ENCODE peak calls at places on chromosomes 3 and 15, in nine cellular contexts. Y is lower lobe of right lung; U is bronchial epithelial cell; P is suprapubic skin; X is CD8-positive, alpha-beta memory T cell; I is endodermal cell; F is cardiac muscle cell; H is heart left ventricle; J is CD4-positive, CD25-positive, alpha-beta regulatory T cell. W is an unnamed sample.

GRCh38 chr3:153980252-153980590 is 141.0 kb upstream of the ARHGEF26 start:
- DNase-seq in Y (no peak), U (peak; percentile 75), P (no peak), X (no peak), I (peak; percentile 73), F (no peak), H (no peak), J (no peak), W (no peak)

GRCh38 chr15:81256916-81257315 is 60.2 kb downstream of the IL16 start:
- DNase-seq in Y (no peak), U (peak; percentile 58), P (no peak), X (no peak), I (no peak), F (no peak), H (no peak), J (no peak), W (no peak)

GRCh38 chr15:79117442-79118204 is 27.0 kb upstream of the RASGRF1 start:
- DNase-seq in Y (no peak), U (no peak), P (no peak), X (no peak), I (peak; percentile 59), F (no peak), H (no peak), J (no peak), W (no peak)

GRCh38 chr3:45790611-45791010 is 5.7 kb downstream of the SLC6A20 start:
- DNase-seq in Y (no peak), U (no peak), P (no peak), X (no peak), I (peak; percentile 34), F (no peak), H (no peak), J (no peak), W (no peak)

GRCh38 chr15:83206971-83207621 is 527 bp downstream of the HDGFL3 start:
- DNase-seq in Y (peak; percentile 60), U (no peak), P (no peak), X (no peak), I (peak; percentile 77), F (peak; percentile 63), H (peak; percentile 49), J (no peak), W (peak; percentile 75)

GRCh38 chr3:123048480-123049237 is 18.2 kb upstream of the PDIA5 start:
- DNase-seq in Y (no peak), U (no peak), P (no peak), X (no peak), I (no peak), F (no peak), H (no peak), J (no peak), W (no peak)

GRCh38 chr3:94036909-94037507 is 8.6 kb upstream of the STX19 start:
- DNase-seq in Y (no peak), U (peak; percentile 49), P (no peak), X (no peak), I (no peak), F (no peak), H (no peak), J (no peak), W (no peak)

GRCh38 chr3:133444071-133444774 is 44.4 kb downstream of the BFSP2 start:
- DNase-seq in Y (no peak), U (peak; percentile 92), P (no peak), X (no peak), I (no peak), F (no peak), H (no peak), J (no peak), W (no peak)

GRCh38 chr15:25427861-25428260 is 11.0 kb downstream of the UBE3A start:
- DNase-seq in Y (no peak), U (no peak), P (no peak), X (no peak), I (no peak), F (no peak), H (no peak), J (no peak), W (no peak)

GRCh38 chr3:129021140-129021551 is 20.0 kb downstream of the EFCC1 start:
- DNase-seq in Y (no peak), U (no peak), P (no peak), X (no peak), I (no peak), F (no peak), H (peak; percentile 27), J (no peak), W (peak; percentile 5)

GRCh38 chr3:20141841-20142240 is 44.2 kb downstream of the SGO1 start:
- DNase-seq in Y (no peak), U (no peak), P (no peak), X (no peak), I (peak; percentile 60), F (peak; percentile 13), H (peak; percentile 56), J (no peak), W (no peak)

GRCh38 chr15:68335251-68335650 is 57.7 kb downstream of the FEM1B start:
- DNase-seq in Y (no peak), U (no peak), P (no peak), X (no peak), I (no peak), F (no peak), H (peak; percentile 67), J (no peak), W (no peak)

GRCh38 chr3:42012935-42013651 is 51.2 kb upstream of the ULK4 start:
- DNase-seq in Y (peak; percentile 86), U (peak; percentile 29), P (peak; percentile 84), X (peak; percentile 69), I (peak; percentile 90), F (peak; percentile 75), H (peak; percentile 79), J (peak; percentile 68), W (peak; percentile 92)

GRCh38 chr3:184477940-184478339 is 83.6 kb upstream of the EPHB3 start:
- DNase-seq in Y (no peak), U (no peak), P (no peak), X (no peak), I (no peak), F (no peak), H (no peak), J (no peak), W (no peak)

GRCh38 chr3:184474907-184475306 is 86.7 kb upstream of the EPHB3 start:
- DNase-seq in Y (no peak), U (no peak), P (no peak), X (no peak), I (peak; percentile 7), F (no peak), H (no peak), J (no peak), W (no peak)

GRCh38 chr3:184467171-184467570 is 87.3 kb downstream of the CHRD start:
- DNase-seq in Y (no peak), U (no peak), P (no peak), X (no peak), I (no peak), F (no peak), H (no peak), J (no peak), W (no peak)

GRCh38 chr3:184471439-184471838 is 90.1 kb upstream of the EPHB3 start:
- DNase-seq in Y (no peak), U (no peak), P (no peak), X (no peak), I (peak; percentile 13), F (no peak), H (no peak), J (no peak), W (no peak)

DNA sequence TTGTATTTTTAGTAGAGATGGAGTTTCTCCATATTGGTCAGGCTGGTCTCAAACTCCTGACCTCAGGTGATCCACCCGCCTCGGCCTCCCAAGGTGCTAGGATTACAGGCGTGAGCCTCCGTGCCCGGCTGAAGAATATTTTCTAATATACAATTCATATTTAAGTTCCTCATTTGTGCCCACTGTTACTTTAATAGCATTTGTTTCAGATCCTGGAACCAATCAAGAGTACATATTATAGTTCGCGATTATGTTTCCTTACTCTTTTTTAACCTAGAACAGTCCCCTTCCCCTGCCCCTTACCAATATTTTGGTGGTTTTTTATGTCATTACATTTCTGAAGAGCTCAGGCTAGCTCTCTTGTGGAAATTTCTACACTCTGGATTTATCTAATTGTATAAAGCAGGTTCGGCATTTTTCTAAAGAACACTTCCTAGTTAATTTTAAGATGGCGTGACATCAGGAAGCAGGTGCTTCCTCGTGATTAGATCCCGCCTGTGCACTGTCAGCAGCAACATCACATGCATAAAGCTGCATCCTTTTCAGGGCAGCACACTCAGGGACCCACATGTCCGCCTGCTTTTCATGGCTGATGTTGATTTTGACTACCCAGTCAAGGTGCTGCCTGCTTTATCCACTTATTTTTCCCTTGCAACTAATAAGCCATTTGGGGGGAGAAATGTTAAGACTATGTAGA is 88.7 kb upstream of the EPHB3 start:
- DNase-seq in Y (no peak), U (no peak), P (no peak), X (no peak), I (peak; percentile 22), F (no peak), H (peak; percentile 39), J (no peak), W (no peak)
- H3K4me3 ChIP-seq in Y (no peak overlapping the region), U (no peak overlapping the region), P (no peak overlapping the region), X (no peak overlapping the region), I (no peak overlapping the region), F (no peak overlapping the region), H (no peak overlapping the region), J (no peak overlapping the region), W (no peak overlapping the region)

GRCh38 chr3:51646091-51646490 is 25.0 kb upstream of the TEX264 start:
- DNase-seq in Y (no peak), U (no peak), P (no peak), X (no peak), I (no peak), F (no peak), H (no peak), J (no peak), W (no peak)
- H3K36me3 ChIP-seq in Y (peaks cover 86% of the 10 kb centered on the region), U (peaks cover 27% of the 10 kb centered on the region), P (peaks cover 81% of the 10 kb centered on the region), X (peaks cover 52% of the 10 kb centered on the region), I (peaks cover 77% of the 10 kb centered on the region), F (peaks cover 68% of the 10 kb centered on the region), H (peaks cover 49% of the 10 kb centered on the region), J (peaks cover 70% of the 10 kb centered on the region), W (peaks cover 91% of the 10 kb centered on the region)

GRCh38 chr3:73401058-73401457 is 223.7 kb downstream of the PDZRN3 start:
- DNase-seq in Y (no peak), U (no peak), P (no peak), X (no peak), I (no peak), F (no peak), H (no peak), J (no peak), W (no peak)
- H3K4me3 ChIP-seq in Y (no peak overlapping the region), U (no peak overlapping the region), P (no peak overlapping the region), X (no peak overlapping the region), I (no peak overlapping the region), F (no peak overlapping the region), H (no peak overlapping the region), J (no peak overlapping the region), W (no peak overlapping the region)

GRCh38 chr15:35925634-35926380 is 379.8 kb upstream of the DPH6 start:
- DNase-seq in Y (no peak), U (peak; percentile 86), P (no peak), X (no peak), I (no peak), F (no peak), H (no peak), J (no peak), W (no peak)
- H3K36me3 ChIP-seq in Y (no peaks in the 10 kb centered on the region), U (no peaks in the 10 kb centered on the region), P (no peaks in the 10 kb centered on the region), X (no peaks in the 10 kb centered on the region), I (no peaks in the 10 kb centered on the region), F (no peaks in the 10 kb centered on the region), H (no peaks in the 10 kb centered on the region), J (no peaks in the 10 kb centered on the region), W (no peaks in the 10 kb centered on the region)